ENCODE peak calls at places on chromosomes 1 and 21, in six cellular contexts. One of them, this sample, is unnamed.

GRCh38 chr1:75170981-75171380 is 36.8 kb downstream of the LHX8 start:
- DNase-seq in HFF-Myc: no peak
- DNase-seq in lower lobe of right lung: no peak
- DNase-seq in AG09309: no peak
- DNase-seq in lower leg skin: no peak
- DNase-seq in NB4: no peak
- DNase-seq in this sample: no peak

GRCh38 chr1:39359028-39359570 is 132.3 kb upstream of the BMP8A start:
- DNase-seq in HFF-Myc: no peak
- DNase-seq in lower lobe of right lung: no peak
- DNase-seq in AG09309: no peak
- DNase-seq in lower leg skin: no peak
- DNase-seq in NB4: no peak
- DNase-seq in this sample: no peak

GRCh38 chr1:234208791-234209190 is 164.5 kb upstream of the COA6 start:
- DNase-seq in HFF-Myc: no peak
- DNase-seq in lower lobe of right lung: no peak
- DNase-seq in AG09309: no peak
- DNase-seq in lower leg skin: no peak
- DNase-seq in NB4: no peak
- DNase-seq in this sample: no peak

GRCh38 chr21:17454315-17455027 is 58.4 kb upstream of the CXADR start:
- DNase-seq in HFF-Myc: peak
- DNase-seq in lower lobe of right lung: no peak
- DNase-seq in AG09309: peak
- DNase-seq in lower leg skin: peak
- DNase-seq in NB4: peak
- DNase-seq in this sample: no peak

GRCh38 chr1:153977250-153978240 is at the start of gene JTB:
- DNase-seq in HFF-Myc: peak
- DNase-seq in lower lobe of right lung: peak
- DNase-seq in AG09309: no peak
- DNase-seq in lower leg skin: peak
- DNase-seq in NB4: peak
- DNase-seq in this sample: peak

GRCh38 chr1:95547000-95547399 is 313.0 kb downstream of the RWDD3 start:
- DNase-seq in HFF-Myc: no peak
- DNase-seq in lower lobe of right lung: no peak
- DNase-seq in AG09309: no peak
- DNase-seq in lower leg skin: no peak
- DNase-seq in NB4: no peak
- DNase-seq in this sample: no peak

GRCh38 chr1:111392460-111392945 is 35.0 kb downstream of the OVGP1 start:
- DNase-seq in HFF-Myc: no peak
- DNase-seq in lower lobe of right lung: no peak
- DNase-seq in AG09309: no peak
- DNase-seq in lower leg skin: no peak
- DNase-seq in NB4: no peak
- DNase-seq in this sample: no peak

GRCh38 chr1:55010887-55011217 is 12.1 kb downstream of the BSND start:
- DNase-seq in HFF-Myc: no peak
- DNase-seq in lower lobe of right lung: no peak
- DNase-seq in AG09309: no peak
- DNase-seq in lower leg skin: no peak
- DNase-seq in NB4: no peak
- DNase-seq in this sample: no peak

GRCh38 chr21:25837545-25838263 is 102.9 kb downstream of the GABPA start:
- DNase-seq in HFF-Myc: peak
- DNase-seq in lower lobe of right lung: no peak
- DNase-seq in AG09309: no peak
- DNase-seq in lower leg skin: no peak
- DNase-seq in NB4: no peak
- DNase-seq in this sample: no peak

GRCh38 chr1:19814681-19815503 is at the start of gene RNF186:
- DNase-seq in HFF-Myc: no peak
- DNase-seq in lower lobe of right lung: peak
- DNase-seq in AG09309: no peak
- DNase-seq in lower leg skin: no peak
- DNase-seq in NB4: no peak
- DNase-seq in this sample: no peak

GRCh38 chr1:110489973-110490542 is 28.9 kb downstream of the KCNA10 start:
- DNase-seq in HFF-Myc: no peak
- DNase-seq in lower lobe of right lung: no peak
- DNase-seq in AG09309: no peak
- DNase-seq in lower leg skin: no peak
- DNase-seq in NB4: no peak
- DNase-seq in this sample: no peak

GRCh38 chr1:44405804-44406743 is 1.0 kb downstream of the RNF220 start:
- DNase-seq in HFF-Myc: no peak
- DNase-seq in lower lobe of right lung: peak
- DNase-seq in AG09309: no peak
- DNase-seq in lower leg skin: no peak
- DNase-seq in NB4: peak
- DNase-seq in this sample: no peak

GRCh38 chr1:25360596-25361581 is 22.8 kb downstream of the TMEM50A start:
- DNase-seq in HFF-Myc: peak
- DNase-seq in lower lobe of right lung: no peak
- DNase-seq in AG09309: no peak
- DNase-seq in lower leg skin: no peak
- DNase-seq in NB4: no peak
- DNase-seq in this sample: no peak

GRCh38 chr1:206693592-206693991 is 8.9 kb downstream of the MAPKAPK2 start:
- DNase-seq in HFF-Myc: no peak
- DNase-seq in lower lobe of right lung: no peak
- DNase-seq in AG09309: no peak
- DNase-seq in lower leg skin: no peak
- DNase-seq in NB4: no peak
- DNase-seq in this sample: no peak

GRCh38 chr1:236753554-236753953 is 41.5 kb upstream of the MTR start:
- DNase-seq in HFF-Myc: no peak
- DNase-seq in lower lobe of right lung: no peak
- DNase-seq in AG09309: peak
- DNase-seq in lower leg skin: no peak
- DNase-seq in NB4: peak
- DNase-seq in this sample: no peak

GRCh38 chr1:34286547-34286946 is 109.8 kb downstream of the C1orf94 start:
- DNase-seq in HFF-Myc: no peak
- DNase-seq in lower lobe of right lung: no peak
- DNase-seq in AG09309: no peak
- DNase-seq in lower leg skin: no peak
- DNase-seq in NB4: no peak
- DNase-seq in this sample: no peak
- TF ChIP-seq CTCF in HFF-Myc: no peak
- TF ChIP-seq CTCF in lower lobe of right lung: no peak
- TF ChIP-seq CTCF in AG09309: no peak
- TF ChIP-seq CTCF in lower leg skin: no peak
- TF ChIP-seq CTCF in NB4: no peak
- TF ChIP-seq CTCF in this sample: no peak

DNA sequence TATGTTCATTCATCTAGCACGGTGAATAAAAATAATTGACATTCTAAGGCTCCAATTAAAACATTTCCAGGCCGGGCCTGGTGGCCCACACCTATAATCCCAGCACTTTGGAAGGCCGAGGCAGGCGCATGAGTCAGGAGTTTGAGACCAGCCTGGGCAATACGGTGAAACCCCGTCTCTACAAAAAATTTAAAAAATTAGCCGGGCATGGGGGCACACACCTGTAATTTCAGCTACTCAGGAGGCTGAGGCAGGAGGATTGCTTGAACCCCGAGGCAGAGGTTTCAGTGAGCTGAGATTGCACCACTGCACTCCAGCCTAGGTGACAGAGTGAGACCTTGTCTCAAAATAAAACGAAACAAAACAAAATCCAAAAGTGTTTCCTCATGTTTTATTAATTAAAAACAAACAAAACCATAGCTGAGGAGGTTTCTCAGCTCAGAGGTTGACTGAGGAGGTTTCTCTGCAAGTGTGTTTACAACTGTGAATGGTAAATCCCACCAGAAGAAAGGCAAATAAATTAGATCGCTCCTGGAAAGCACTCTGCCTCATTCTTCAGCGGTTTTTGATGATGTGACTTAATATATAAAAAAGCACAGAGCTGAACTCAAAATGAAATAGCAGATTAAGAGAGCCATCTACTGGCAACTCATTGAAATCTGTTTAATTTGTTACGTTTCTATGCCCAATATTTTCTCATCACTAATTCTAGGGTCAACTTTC is 37.7 kb upstream of the ATG4C start:
- DNase-seq in HFF-Myc: peak
- DNase-seq in lower lobe of right lung: no peak
- DNase-seq in AG09309: peak
- DNase-seq in lower leg skin: no peak
- DNase-seq in NB4: peak
- DNase-seq in this sample: no peak
- TF ChIP-seq CTCF in HFF-Myc: peak
- TF ChIP-seq CTCF in lower lobe of right lung: peak
- TF ChIP-seq CTCF in AG09309: peak
- TF ChIP-seq CTCF in lower leg skin: no peak
- TF ChIP-seq CTCF in NB4: peak
- TF ChIP-seq CTCF in this sample: peak

GRCh38 chr21:45070970-45071369 is 3.4 kb upstream of the ADARB1 start:
- DNase-seq in HFF-Myc: no peak
- DNase-seq in lower lobe of right lung: no peak
- DNase-seq in AG09309: no peak
- DNase-seq in lower leg skin: no peak
- DNase-seq in NB4: no peak
- DNase-seq in this sample: no peak

GRCh38 chr21:45069711-45070110 is 4.7 kb upstream of the ADARB1 start:
- DNase-seq in HFF-Myc: no peak
- DNase-seq in lower lobe of right lung: no peak
- DNase-seq in AG09309: no peak
- DNase-seq in lower leg skin: no peak
- DNase-seq in NB4: no peak
- DNase-seq in this sample: no peak

GRCh38 chr21:45069085-45069484 is 5.3 kb upstream of the ADARB1 start:
- DNase-seq in HFF-Myc: no peak
- DNase-seq in lower lobe of right lung: no peak
- DNase-seq in AG09309: no peak
- DNase-seq in lower leg skin: no peak
- DNase-seq in NB4: no peak
- DNase-seq in this sample: no peak

GRCh38 chr21:45064618-45065399 is 9.6 kb upstream of the ADARB1 start:
- DNase-seq in HFF-Myc: no peak
- DNase-seq in lower lobe of right lung: no peak
- DNase-seq in AG09309: no peak
- DNase-seq in lower leg skin: peak
- DNase-seq in NB4: no peak
- DNase-seq in this sample: no peak

DNA sequence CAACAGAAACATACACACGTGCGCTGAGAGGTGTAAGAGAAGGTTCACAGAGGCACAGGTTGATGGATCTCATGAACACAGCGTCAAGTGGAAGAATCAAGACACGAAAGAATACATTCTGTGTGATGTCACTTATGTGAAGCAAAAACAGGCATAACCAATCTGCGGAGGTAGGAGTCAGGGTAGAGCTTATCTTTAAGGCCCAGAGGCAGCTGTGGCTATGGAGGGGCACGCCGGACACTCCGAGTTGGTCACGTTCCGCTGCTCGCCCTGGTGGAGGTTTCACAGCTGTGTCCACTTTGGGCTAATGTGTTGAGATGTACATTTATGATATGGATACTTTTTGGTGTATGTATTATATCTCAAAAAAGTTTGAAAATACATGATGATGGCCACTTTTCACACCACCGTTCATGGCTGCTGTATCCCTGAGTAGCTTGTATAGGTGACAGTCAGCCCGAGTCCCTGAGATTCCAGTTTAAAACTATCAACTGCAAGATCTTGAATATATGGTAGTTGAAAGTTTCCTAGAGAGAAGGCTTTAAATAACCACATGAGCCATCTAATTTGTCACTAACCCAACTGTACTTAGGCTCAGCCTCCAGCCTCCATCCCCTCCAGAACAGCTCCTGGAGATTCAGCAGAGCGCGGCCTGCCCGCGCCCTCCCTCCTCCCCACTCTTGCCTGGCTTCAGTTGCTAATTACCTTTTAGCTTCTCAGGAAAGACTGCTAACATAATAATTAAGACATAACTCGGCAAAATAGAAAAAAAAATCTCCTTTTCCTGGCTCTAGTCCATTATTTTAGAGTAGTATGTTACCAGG is 6.7 kb upstream of the ADARB1 start:
- DNase-seq in HFF-Myc: no peak
- DNase-seq in lower lobe of right lung: no peak
- DNase-seq in AG09309: no peak
- DNase-seq in lower leg skin: peak
- DNase-seq in NB4: no peak
- DNase-seq in this sample: no peak
- TF ChIP-seq CTCF in HFF-Myc: no peak
- TF ChIP-seq CTCF in lower lobe of right lung: no peak
- TF ChIP-seq CTCF in AG09309: no peak
- TF ChIP-seq CTCF in lower leg skin: no peak
- TF ChIP-seq CTCF in NB4: no peak
- TF ChIP-seq CTCF in this sample: no peak

GRCh38 chr1:27154991-27155781 is at the start of gene SLC9A1:
- DNase-seq in HFF-Myc: peak
- DNase-seq in lower lobe of right lung: peak
- DNase-seq in AG09309: peak
- DNase-seq in lower leg skin: peak
- DNase-seq in NB4: peak
- DNase-seq in this sample: peak
- TF ChIP-seq CTCF in HFF-Myc: peak
- TF ChIP-seq CTCF in lower lobe of right lung: peak
- TF ChIP-seq CTCF in AG09309: peak
- TF ChIP-seq CTCF in lower leg skin: no peak
- TF ChIP-seq CTCF in NB4: peak
- TF ChIP-seq CTCF in this sample: peak

GRCh38 chr1:18556364-18556763 is 74.3 kb upstream of the PAX7 start:
- DNase-seq in HFF-Myc: no peak
- DNase-seq in lower lobe of right lung: no peak
- DNase-seq in AG09309: no peak
- DNase-seq in lower leg skin: no peak
- DNase-seq in NB4: no peak
- DNase-seq in this sample: no peak
- TF ChIP-seq CTCF in HFF-Myc: peak
- TF ChIP-seq CTCF in lower lobe of right lung: no peak
- TF ChIP-seq CTCF in AG09309: peak
- TF ChIP-seq CTCF in lower leg skin: no peak
- TF ChIP-seq CTCF in NB4: peak
- TF ChIP-seq CTCF in this sample: peak

DNA sequence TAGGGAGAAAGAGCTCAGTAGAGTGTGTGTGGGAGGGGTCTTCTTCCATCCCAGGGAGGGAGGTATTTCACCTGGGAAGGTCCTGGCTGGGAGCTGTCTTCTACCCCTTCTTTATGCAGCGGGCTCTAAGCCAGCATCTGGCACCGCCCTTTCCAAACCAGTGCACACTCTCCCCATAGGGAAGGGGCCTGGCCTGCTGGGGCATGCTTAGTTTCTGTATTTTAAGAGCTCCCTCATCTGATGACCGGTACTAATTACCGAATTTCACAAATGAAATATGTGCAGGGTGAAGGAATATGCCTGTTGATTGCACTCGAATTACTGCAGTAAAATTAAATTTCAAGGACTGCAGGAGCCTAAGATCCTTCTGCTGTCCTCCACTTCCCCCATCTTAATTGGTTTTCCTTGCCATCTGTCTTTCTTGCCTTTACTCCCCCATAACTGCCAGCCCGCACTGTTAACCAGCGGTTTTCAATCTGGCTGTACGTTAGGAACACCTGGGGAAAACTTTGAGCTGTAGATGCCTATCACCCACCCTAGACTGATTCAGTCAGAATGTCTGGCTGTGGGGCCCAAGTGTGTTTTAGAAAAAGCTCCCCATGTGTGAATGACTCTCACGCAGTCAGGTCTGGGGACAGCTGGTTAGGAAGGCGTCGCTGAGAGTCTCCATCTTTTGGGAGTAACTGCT is 20.1 kb downstream of the GALNT2 start:
- DNase-seq in HFF-Myc: no peak
- DNase-seq in lower lobe of right lung: no peak
- DNase-seq in AG09309: no peak
- DNase-seq in lower leg skin: no peak
- DNase-seq in NB4: peak
- DNase-seq in this sample: no peak
- TF ChIP-seq CTCF in HFF-Myc: no peak
- TF ChIP-seq CTCF in lower lobe of right lung: no peak
- TF ChIP-seq CTCF in AG09309: no peak
- TF ChIP-seq CTCF in lower leg skin: no peak
- TF ChIP-seq CTCF in NB4: no peak
- TF ChIP-seq CTCF in this sample: no peak

This sample was measured in chondrocyte.